ENCODE peak calls at places on chromosomes 6 and 20, in seven cellular contexts. V is IMR-90; H is stomach; O is CD8-positive, alpha-beta memory T cell; R is CD8-positive, alpha-beta T cell; Q is ovary; U is CD4-positive, CD25-positive, alpha-beta regulatory T cell. F is an unnamed sample.

GRCh38 chr6:16840725-16841124 is 79.5 kb upstream of the ATXN1 start:
- DNase-seq in O (no peak), V (no peak), H (no peak), R (no peak), Q (no peak), U (no peak), F (no peak)

GRCh38 chr6:160439751-160440150 is 91.6 kb downstream of the SLC22A3 start:
- DNase-seq in U (no peak), V (no peak), R (no peak), O (no peak), H (no peak), Q (peak; percentile 38), F (no peak)

GRCh38 chr6:74091133-74091793 is 395.3 kb downstream of the CD109 start:
- DNase-seq in U (peak; percentile 26), H (no peak), Q (no peak), R (no peak), V (peak; percentile 58), O (no peak), F (peak; percentile 26)

GRCh38 chr6:16134430-16134829 is 5.5 kb downstream of the MYLIP start:
- DNase-seq in O (no peak), Q (no peak), U (no peak), V (no peak), R (no peak), H (no peak), F (no peak)

GRCh38 chr6:17418281-17419188 is 25.1 kb downstream of the CAP2 start:
- DNase-seq in O (no peak), U (no peak), R (no peak), H (no peak), Q (no peak), V (peak; percentile 53), F (no peak)

GRCh38 chr6:14361297-14361696 is 243.7 kb downstream of the CD83 start:
- DNase-seq in V (no peak), U (no peak), R (no peak), O (no peak), Q (no peak), H (no peak), F (no peak)

GRCh38 chr20:34017610-34018009 is 23.9 kb downstream of the RALY start:
- DNase-seq in R (no peak), Q (no peak), O (no peak), U (no peak), V (peak; percentile 98), H (no peak), F (no peak)

GRCh38 chr6:156917213-156917612 is 140.0 kb downstream of the ARID1B start:
- DNase-seq in H (no peak), R (no peak), O (no peak), U (no peak), Q (no peak), V (no peak), F (peak; percentile 21)

GRCh38 chr6:39887692-39888450 is 46.4 kb downstream of the MOCS1 start:
- DNase-seq in R (no peak), U (no peak), V (peak; percentile 95), Q (peak; percentile 72), O (no peak), H (peak; percentile 65), F (no peak)

GRCh38 chr6:139161169-139161568 is 26.3 kb downstream of the HECA start:
- DNase-seq in H (no peak), O (peak; percentile 60), V (peak; percentile 69), Q (no peak), U (peak; percentile 81), R (peak; percentile 46), F (no peak)

GRCh38 chr6:2752477-2753115 is 1.9 kb upstream of the MYLK4 start:
- DNase-seq in R (no peak), O (no peak), H (no peak), V (no peak), U (no peak), Q (no peak), F (peak; percentile 47)

GRCh38 chr6:2754396-2754795 is 3.7 kb upstream of the MYLK4 start:
- DNase-seq in O (no peak), Q (no peak), V (peak; percentile 65), U (no peak), H (no peak), R (no peak), F (no peak)

GRCh38 chr6:2751871-2752270 is 1.1 kb upstream of the MYLK4 start:
- DNase-seq in R (no peak), H (no peak), U (no peak), Q (no peak), V (no peak), O (no peak), F (peak; percentile 44)

GRCh38 chr6:2753743-2754142 is 3.0 kb upstream of the MYLK4 start:
- DNase-seq in H (no peak), O (no peak), U (no peak), Q (no peak), V (no peak), R (no peak), F (no peak)

DNA sequence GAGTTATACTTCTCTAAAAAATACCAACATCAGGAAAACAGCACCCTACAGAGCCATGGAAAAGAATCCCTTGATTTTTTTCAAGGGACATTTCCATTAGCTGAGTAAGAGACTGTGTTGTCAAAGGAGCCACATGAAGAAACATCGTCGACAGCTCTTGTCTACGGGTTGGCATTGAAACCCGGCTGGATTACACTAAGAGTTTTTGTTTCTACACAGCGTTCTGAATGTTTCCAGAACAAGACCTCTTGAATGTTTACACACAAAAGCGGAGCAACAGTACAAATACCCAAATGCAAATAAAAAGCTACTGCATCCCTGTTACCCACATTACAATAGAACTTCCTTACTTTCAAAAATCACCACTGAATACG is 2.4 kb upstream of the MYLK4 start:
- DNase-seq in O (no peak), H (no peak), U (no peak), R (no peak), V (no peak), Q (no peak), F (no peak)
- H3K4me1 ChIP-seq in O (no peaks in the 10 kb centered on the region), H (no peaks in the 10 kb centered on the region), U (no peaks in the 10 kb centered on the region), R (peaks cover 8% of the 10 kb centered on the region), V (peaks cover 7% of the 10 kb centered on the region), Q (no peaks in the 10 kb centered on the region), F (peaks cover 40% of the 10 kb centered on the region)

GRCh38 chr6:163670283-163670682 is 255.8 kb downstream of the QKI start:
- DNase-seq in U (no peak), V (no peak), Q (no peak), O (no peak), R (no peak), H (no peak), F (no peak)
- H3K4me1 ChIP-seq in U (no peaks in the 10 kb centered on the region), V (no peaks in the 10 kb centered on the region), Q (no peaks in the 10 kb centered on the region), O (peaks cover 4% of the 10 kb centered on the region), R (peaks cover 13% of the 10 kb centered on the region), H (no peaks in the 10 kb centered on the region), F (peaks cover 11% of the 10 kb centered on the region)

GRCh38 chr20:38308047-38308438 is 4.1 kb downstream of the BPI start:
- DNase-seq in H (no peak), Q (no peak), O (no peak), U (no peak), R (no peak), V (peak; percentile 15), F (no peak)
- H3K4me1 ChIP-seq in H (no peaks in the 10 kb centered on the region), Q (no peaks in the 10 kb centered on the region), O (no peaks in the 10 kb centered on the region), U (no peaks in the 10 kb centered on the region), R (peaks cover 6% of the 10 kb centered on the region), V (no peaks in the 10 kb centered on the region), F (peaks cover 6% of the 10 kb centered on the region)

DNA sequence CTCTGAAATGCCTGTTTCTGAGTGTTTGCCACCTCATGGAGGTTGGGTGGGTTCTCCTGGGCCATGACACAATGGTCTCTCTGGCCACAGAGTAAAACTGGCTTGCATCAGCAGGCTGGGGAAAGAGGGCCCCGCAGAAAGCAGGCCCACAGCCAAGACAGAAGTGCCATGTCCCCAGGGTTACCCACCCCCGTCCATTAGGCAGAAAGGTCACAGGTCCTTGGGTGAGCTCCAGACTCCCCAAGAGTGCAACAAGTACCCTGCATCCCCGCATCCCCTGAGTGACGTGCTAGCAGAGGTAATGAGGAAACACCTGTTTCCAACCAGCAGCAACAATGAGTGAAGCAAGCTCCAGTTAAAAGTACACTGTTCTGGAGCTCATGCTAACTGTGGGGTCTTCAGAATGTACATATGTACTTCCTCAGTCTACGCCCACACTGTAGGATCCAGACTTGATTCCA is 31.7 kb downstream of the RRBP1 start:
- DNase-seq in H (no peak), R (no peak), Q (no peak), O (no peak), V (no peak), U (no peak), F (no peak)
- H3K4me1 ChIP-seq in H (peaks cover 83% of the 10 kb centered on the region), R (no peaks in the 10 kb centered on the region), Q (peaks cover 35% of the 10 kb centered on the region), O (no peaks in the 10 kb centered on the region), V (peaks cover 45% of the 10 kb centered on the region), U (no peaks in the 10 kb centered on the region), F (no peaks in the 10 kb centered on the region)

DNA sequence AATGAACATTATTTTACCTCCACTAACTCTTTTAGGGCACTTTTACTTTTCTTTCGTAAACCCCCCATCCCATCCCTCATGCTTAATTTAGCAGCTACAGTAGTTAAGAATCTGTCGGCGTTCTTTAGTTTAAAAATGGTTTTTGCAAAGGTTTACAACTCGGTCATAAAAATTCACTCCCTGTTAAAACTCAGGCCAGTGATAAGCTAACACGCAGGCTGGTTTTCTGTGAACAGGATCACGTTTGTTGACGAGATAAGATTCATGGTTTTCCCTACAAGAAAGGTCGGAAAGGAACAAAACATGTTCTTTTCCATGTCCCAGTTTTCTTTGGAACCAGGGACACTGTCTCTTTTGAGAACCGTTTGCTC is 101.1 kb downstream of the TOX2 start:
- DNase-seq in V (no peak), R (no peak), U (no peak), H (no peak), Q (no peak), O (no peak), F (no peak)
- H3K4me1 ChIP-seq in V (peaks cover 13% of the 10 kb centered on the region), R (peaks cover 38% of the 10 kb centered on the region), U (peaks cover 35% of the 10 kb centered on the region), H (peaks cover 17% of the 10 kb centered on the region), Q (peaks cover 3% of the 10 kb centered on the region), O (peaks cover 43% of the 10 kb centered on the region), F (peaks cover 4% of the 10 kb centered on the region)